ENCODE peak calls at places on chromosomes 3 and 15, in eight cellular contexts. G, U, J, Q, X, P, N and T are unnamed samples.

GRCh38 chr15:98650871-98651481 is 2.6 kb downstream of the IGF1R start:
- DNase-seq in G (no peak), U (peak; percentile 49), J (peak; percentile 17), Q (peak; percentile 73), X (no peak), P (no peak), N (peak; percentile 36), T (no peak)

GRCh38 chr3:175093738-175094137 is 234.6 kb downstream of the NAALADL2 start:
- DNase-seq in G (no peak), U (no peak), J (no peak), Q (no peak), X (no peak), P (no peak), N (no peak), T (no peak)

GRCh38 chr15:34616613-34617012 is 33.2 kb upstream of the GOLGA8B start:
- DNase-seq in G (no peak), U (peak; percentile 49), J (peak; percentile 55), Q (peak; percentile 67), X (no peak), P (no peak), N (peak; percentile 58), T (no peak)

GRCh38 chr15:55552926-55553325 is 35.2 kb downstream of the PYGO1 start:
- DNase-seq in G (no peak), U (peak; percentile 83), J (no peak), Q (peak; percentile 3), X (no peak), P (peak; percentile 41), N (no peak), T (no peak)

GRCh38 chr15:57440799-57441198 is 64.5 kb downstream of the CGNL1 start:
- DNase-seq in G (no peak), U (peak; percentile 84), J (no peak), Q (peak; percentile 70), X (no peak), P (peak; percentile 30), N (no peak), T (no peak)

GRCh38 chr15:78625621-78626280 is 5.0 kb upstream of the CHRNA3 start:
- DNase-seq in G (no peak), U (no peak), J (no peak), Q (no peak), X (no peak), P (no peak), N (no peak), T (no peak)

GRCh38 chr3:9000041-9000440 is 36.8 kb upstream of the RAD18 start:
- DNase-seq in G (no peak), U (no peak), J (no peak), Q (no peak), X (no peak), P (no peak), N (no peak), T (no peak)

GRCh38 chr3:194333212-194333980 is 17.7 kb downstream of the CPN2 start:
- DNase-seq in G (peak; percentile 90), U (peak; percentile 80), J (peak; percentile 93), Q (peak; percentile 78), X (peak; percentile 96), P (no peak), N (peak; percentile 82), T (no peak)

GRCh38 chr3:185089343-185089742 is 63.5 kb downstream of the C3orf70 start:
- DNase-seq in G (no peak), U (peak; percentile 57), J (no peak), Q (peak; percentile 37), X (no peak), P (no peak), N (no peak), T (no peak)

GRCh38 chr3:69744507-69744906 is 5.2 kb downstream of the MITF start:
- DNase-seq in G (no peak), U (no peak), J (no peak), Q (no peak), X (no peak), P (no peak), N (no peak), T (no peak)

GRCh38 chr3:77254967-77255831 is 215.3 kb downstream of the ROBO2 start:
- DNase-seq in G (no peak), U (peak; percentile 69), J (peak; percentile 68), Q (peak; percentile 68), X (no peak), P (peak; percentile 37), N (peak; percentile 52), T (peak; percentile 44)

GRCh38 chr3:103169289-103169688 is 734.5 kb downstream of the ZPLD1 start:
- DNase-seq in G (no peak), U (no peak), J (peak; percentile 14), Q (no peak), X (no peak), P (no peak), N (no peak), T (no peak)

GRCh38 chr3:128714887-128715496 is 11.0 kb upstream of the RAB7A start:
- DNase-seq in G (peak; percentile 36), U (no peak), J (no peak), Q (no peak), X (no peak), P (no peak), N (no peak), T (no peak)

GRCh38 chr3:160226740-160227048 is 1.5 kb downstream of the C3orf80 start:
- DNase-seq in G (no peak), U (no peak), J (no peak), Q (no peak), X (no peak), P (no peak), N (no peak), T (no peak)
- H3K4me3 ChIP-seq in G (peak overlapping the region; percentile 79), U (no peak overlapping the region), J (peak overlapping the region; percentile 49), Q (peak overlapping the region; percentile 72), X (peak overlapping the region; percentile 56), P (no peak overlapping the region), N (peak overlapping the region; percentile 57), T (no peak overlapping the region)

GRCh38 chr3:30610702-30611410 is 4.5 kb downstream of the TGFBR2 start:
- DNase-seq in G (no peak), U (no peak), J (no peak), Q (no peak), X (no peak), P (no peak), N (no peak), T (no peak)
- H3K4me3 ChIP-seq in G (peak overlapping the region; percentile 2), U (no peak overlapping the region), J (no peak overlapping the region), Q (peak overlapping the region; percentile 83), X (peak overlapping the region; percentile 94), P (no peak overlapping the region), N (no peak overlapping the region), T (no peak overlapping the region)

GRCh38 chr3:197752107-197752506 is 2.4 kb downstream of the FYTTD1 start:
- DNase-seq in G (no peak), U (no peak), J (no peak), Q (peak; percentile 20), X (no peak), P (no peak), N (no peak), T (no peak)
- H3K4me3 ChIP-seq in G (no peak overlapping the region), U (no peak overlapping the region), J (peak overlapping the region; percentile 86), Q (peak overlapping the region; percentile 84), X (peak overlapping the region; percentile 93), P (peak overlapping the region; percentile 82), N (no peak overlapping the region), T (peak overlapping the region; percentile 90)

GRCh38 chr3:71504250-71505036 is 79.1 kb downstream of the FOXP1 start:
- DNase-seq in G (no peak), U (peak; percentile 96), J (no peak), Q (peak; percentile 98), X (no peak), P (peak; percentile 64), N (peak; percentile 85), T (no peak)
- H3K4me3 ChIP-seq in G (no peak overlapping the region), U (peak overlapping the region; percentile 40), J (no peak overlapping the region), Q (peak overlapping the region; percentile 72), X (no peak overlapping the region), P (peak overlapping the region; percentile 23), N (peak overlapping the region; percentile 9), T (no peak overlapping the region)

GRCh38 chr3:36763850-36764703 is at the start of gene DCLK3:
- DNase-seq in G (no peak), U (no peak), J (peak; percentile 32), Q (peak; percentile 19), X (no peak), P (no peak), N (no peak), T (no peak)
- H3K4me3 ChIP-seq in G (peak within 1 kb of the TSS; percentile 42), U (no peak within 1 kb of the TSS), J (peak within 1 kb of the TSS; percentile 43), Q (no peak within 1 kb of the TSS), X (peak within 1 kb of the TSS; percentile 41), P (no peak within 1 kb of the TSS), N (peak within 1 kb of the TSS; percentile 46), T (peak within 1 kb of the TSS; percentile 58)

DNA sequence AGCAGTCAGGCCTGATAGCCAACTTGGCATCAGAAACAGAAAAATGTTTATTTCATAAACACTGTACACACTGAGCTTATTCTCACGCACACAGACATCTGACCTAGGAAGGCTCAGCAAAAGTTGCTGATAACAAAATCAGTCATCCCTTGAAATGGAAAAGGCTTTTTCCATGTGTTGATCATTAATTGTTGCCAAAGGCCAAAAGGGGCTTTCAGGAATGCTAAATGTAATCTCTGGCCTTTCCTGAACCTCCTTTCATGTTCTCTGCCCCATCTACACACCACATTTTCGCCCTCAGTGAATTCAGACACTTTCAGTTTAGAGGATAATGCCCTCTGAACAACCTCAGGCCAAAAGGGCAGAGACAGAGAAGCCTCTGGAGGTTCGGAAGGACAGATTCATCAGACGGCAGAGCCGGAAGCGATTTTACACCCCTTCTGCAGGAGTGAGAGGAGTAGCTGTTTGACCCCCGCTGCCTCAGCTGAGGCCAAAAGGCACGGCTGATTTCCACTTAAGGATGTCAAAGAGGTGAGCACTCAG is 14.5 kb downstream of the RTP4 start:
- DNase-seq in G (no peak), U (peak; percentile 20), J (no peak), Q (no peak), X (no peak), P (no peak), N (no peak), T (no peak)
- H3K4me3 ChIP-seq in G (no peak overlapping the region), U (no peak overlapping the region), J (no peak overlapping the region), Q (no peak overlapping the region), X (no peak overlapping the region), P (no peak overlapping the region), N (no peak overlapping the region), T (no peak overlapping the region)

DNA sequence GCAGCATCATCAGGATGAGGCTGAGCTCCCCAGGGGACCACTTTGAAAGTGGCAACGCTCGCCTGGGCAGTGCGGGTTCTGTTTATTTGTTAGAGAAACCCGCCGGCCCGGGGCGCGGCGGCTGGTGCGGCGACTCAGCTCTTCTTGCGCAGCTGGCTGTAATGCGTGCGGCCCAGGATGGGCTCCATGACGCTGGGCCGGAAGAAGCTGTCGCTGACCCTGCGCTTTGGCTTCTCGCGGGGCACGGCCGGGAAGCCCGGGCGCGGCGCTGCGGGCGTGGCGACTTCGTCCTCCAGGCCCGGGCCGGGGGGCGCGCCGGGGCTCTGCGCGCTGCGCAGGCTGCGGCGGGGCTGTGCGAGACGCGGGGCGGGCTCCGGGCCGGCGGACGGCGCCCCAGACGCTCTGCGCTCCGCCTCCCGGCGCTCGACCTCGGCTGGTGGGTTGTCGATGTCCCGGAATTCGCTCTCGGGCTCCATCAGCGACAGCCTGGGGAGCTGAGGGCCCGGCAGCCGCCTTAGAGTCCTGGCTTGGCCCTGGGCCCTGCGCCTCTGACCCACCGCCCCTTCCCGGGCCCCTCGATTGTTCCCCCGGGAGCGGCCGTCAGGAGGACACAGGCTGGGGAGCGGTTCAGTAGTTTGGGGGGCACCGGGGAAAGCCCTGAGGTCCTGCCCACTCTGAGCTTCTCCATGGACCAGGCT is 10.3 kb upstream of the KIF7 start:
- DNase-seq in G (peak; percentile 81), U (peak; percentile 59), J (peak; percentile 13), Q (peak; percentile 82), X (no peak), P (no peak), N (peak; percentile 50), T (no peak)
- H3K4me3 ChIP-seq in G (peak overlapping the region; percentile 51), U (peak overlapping the region; percentile 15), J (peak overlapping the region; percentile 35), Q (peak overlapping the region; percentile 53), X (peak overlapping the region; percentile 58), P (peak overlapping the region; percentile 47), N (peak overlapping the region; percentile 50), T (no peak overlapping the region)